ENCODE peak calls at places on chromosomes 6 and 20, in ten cellular contexts. P is mesenchymal stem cell, M is left ventricle myocardium inferior, G is heart left ventricle, Y is pancreas, E is cardiac muscle cell, V is ascending aorta, D is tibial artery, T is A549, S is right cardiac atrium. W is an unnamed sample. For H3K4me1, the result is how much of the 10 kb centered on the place peaks cover.

GRCh38 chr20:36920334-36920730 is 31.2 kb downstream of the SAMHD1 start:
- DNase-seq in Y (no peak), G (no peak), T (no peak), D (no peak), P (no peak), V (no peak), M (no peak), S (no peak), E (no peak), W (no peak)

GRCh38 chr6:136738178-136739057 is 53.9 kb downstream of the MAP3K5 start:
- DNase-seq in P (peak), Y (no peak), V (no peak), G (no peak), M (no peak), S (no peak), D (no peak), T (no peak), E (peak), W (no peak)

GRCh38 chr20:34703573-34704176 is 469 bp upstream of the TP53INP2 start:
- DNase-seq in Y (peak), M (no peak), V (no peak), P (peak), S (no peak), G (peak), T (no peak), D (no peak), E (peak), W (no peak)

GRCh38 chr20:61998343-61999121 is 67.1 kb downstream of the TAF4 start:
- DNase-seq in D (no peak), M (no peak), S (no peak), G (no peak), Y (no peak), E (no peak), V (no peak), T (no peak), P (no peak), W (no peak)

GRCh38 chr20:11432407-11432806 is 485.3 kb upstream of the BTBD3 start:
- DNase-seq in T (no peak), D (no peak), G (no peak), Y (no peak), V (no peak), S (no peak), P (peak), M (no peak), E (peak), W (no peak)

GRCh38 chr6:121748376-121748775 is 312.9 kb downstream of the GJA1 start:
- DNase-seq in P (peak), E (peak), D (no peak), V (no peak), G (no peak), Y (no peak), T (no peak), M (no peak), S (no peak), W (no peak)

GRCh38 chr6:33185190-33185589 is 7.1 kb downstream of the COL11A2 start:
- DNase-seq in D (no peak), P (no peak), E (no peak), M (no peak), Y (no peak), G (no peak), T (no peak), S (peak), V (no peak), W (no peak)

GRCh38 chr6:14910692-14911547 is 334.9 kb upstream of the JARID2 start:
- DNase-seq in T (no peak), S (peak), D (peak), P (peak), M (peak), Y (no peak), E (peak), G (peak), V (no peak), W (no peak)

GRCh38 chr6:137740967-137741761 is 125.9 kb upstream of the TNFAIP3 start:
- DNase-seq in Y (no peak), S (no peak), G (no peak), D (no peak), E (no peak), V (no peak), P (no peak), T (no peak), M (no peak), W (no peak)

GRCh38 chr6:41561931-41562632 is 15.9 kb downstream of the FOXP4 start:
- DNase-seq in S (no peak), E (no peak), V (no peak), T (no peak), Y (no peak), P (no peak), G (no peak), M (no peak), D (no peak), W (no peak)

GRCh38 chr6:33745558-33745957 is 1.1 kb downstream of the IP6K3 start:
- DNase-seq in E (no peak), Y (no peak), G (no peak), T (no peak), D (no peak), P (peak), M (no peak), S (no peak), V (no peak), W (no peak)

GRCh38 chr6:70398783-70399730 is 14.3 kb upstream of the FAM135A start:
- DNase-seq in S (no peak), T (peak), V (no peak), P (peak), E (peak), M (no peak), G (peak), Y (peak), D (no peak), W (no peak)

DNA sequence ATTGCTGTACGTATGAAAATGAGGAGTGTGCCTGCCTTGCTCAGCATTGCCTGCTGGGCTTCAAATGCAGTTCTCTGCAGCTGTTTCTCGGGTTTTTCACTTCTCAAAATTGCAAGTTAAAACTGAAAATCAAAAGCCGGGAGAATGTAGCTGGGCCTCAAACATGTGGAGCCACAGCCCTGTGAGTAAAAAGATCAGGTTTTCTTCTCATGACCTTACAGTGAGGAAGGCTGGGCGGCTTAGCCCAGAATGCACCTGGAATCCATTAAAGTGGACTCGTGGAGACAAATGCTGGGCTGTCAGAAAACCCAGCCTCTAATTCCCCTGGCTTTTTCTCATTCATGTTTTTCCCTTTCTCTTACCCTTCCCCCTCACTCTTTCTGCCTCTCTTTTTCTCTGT is 34.4 kb downstream of the DSE start:
- DNase-seq in P (no peak), Y (no peak), M (no peak), T (no peak), D (no peak), G (no peak), S (no peak), E (no peak), V (no peak), W (no peak)
- H3K4me3 ChIP-seq in P (no peak), Y (no peak), M (peak), T (no peak), D (no peak), G (no peak), S (no peak), E (no peak), V (peak), W (no peak)

GRCh38 chr6:90290991-90291390 is 5.7 kb downstream of the BACH2 start:
- DNase-seq in G (no peak), D (no peak), V (no peak), M (no peak), P (no peak), T (no peak), Y (no peak), E (no peak), S (no peak), W (no peak)

GRCh38 chr6:90294614-90294988 is 2.0 kb downstream of the BACH2 start:
- DNase-seq in G (no peak), Y (no peak), V (no peak), S (peak), M (no peak), T (no peak), E (no peak), D (no peak), P (peak), W (peak)

GRCh38 chr6:90294989-90295853 is 1.4 kb downstream of the BACH2 start:
- DNase-seq in G (peak), Y (peak), T (peak), E (peak), M (peak), D (peak), V (no peak), S (peak), P (peak), W (peak)

GRCh38 chr6:90294008-90294511 is 2.6 kb downstream of the BACH2 start:
- DNase-seq in E (no peak), V (no peak), T (no peak), D (no peak), S (no peak), G (no peak), P (no peak), Y (no peak), M (no peak), W (no peak)

DNA sequence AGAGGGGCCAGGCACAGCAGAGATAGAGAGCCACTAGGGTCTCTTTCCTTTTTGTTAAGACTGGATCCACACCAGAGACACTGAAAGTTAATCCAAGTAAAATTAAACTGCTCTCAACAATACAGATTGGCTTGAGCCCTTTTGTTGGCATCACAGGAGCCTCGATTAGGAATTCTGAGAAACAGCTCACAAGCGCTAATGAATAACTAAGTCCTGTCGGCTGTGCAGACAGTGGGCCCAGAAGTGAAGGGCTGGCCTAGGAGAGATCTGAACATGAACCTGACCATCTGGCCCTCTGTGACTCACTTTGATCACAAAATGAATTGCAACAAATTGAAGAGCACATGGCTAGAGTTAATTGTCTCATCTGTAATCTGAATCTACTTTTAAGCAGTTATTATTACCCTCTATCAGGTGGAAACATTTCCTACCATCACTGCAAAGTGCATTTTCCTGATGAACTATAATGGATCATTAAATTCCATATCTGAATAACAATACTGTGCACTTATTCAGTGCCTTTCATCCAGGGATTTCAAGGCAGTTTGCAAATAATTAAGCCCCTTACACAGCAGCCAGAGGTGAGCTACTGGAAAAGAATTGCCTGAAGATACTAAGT is 3.2 kb downstream of the BACH2 start:
- DNase-seq in T (no peak), D (no peak), S (no peak), G (no peak), V (no peak), Y (no peak), P (no peak), M (no peak), E (no peak), W (no peak)
- H3K4me1 ChIP-seq in T (under half), D (under half), S (under half), G (under half), V (under half), Y (under half), P (under half), M (under half), E (under half), W (under half)

DNA sequence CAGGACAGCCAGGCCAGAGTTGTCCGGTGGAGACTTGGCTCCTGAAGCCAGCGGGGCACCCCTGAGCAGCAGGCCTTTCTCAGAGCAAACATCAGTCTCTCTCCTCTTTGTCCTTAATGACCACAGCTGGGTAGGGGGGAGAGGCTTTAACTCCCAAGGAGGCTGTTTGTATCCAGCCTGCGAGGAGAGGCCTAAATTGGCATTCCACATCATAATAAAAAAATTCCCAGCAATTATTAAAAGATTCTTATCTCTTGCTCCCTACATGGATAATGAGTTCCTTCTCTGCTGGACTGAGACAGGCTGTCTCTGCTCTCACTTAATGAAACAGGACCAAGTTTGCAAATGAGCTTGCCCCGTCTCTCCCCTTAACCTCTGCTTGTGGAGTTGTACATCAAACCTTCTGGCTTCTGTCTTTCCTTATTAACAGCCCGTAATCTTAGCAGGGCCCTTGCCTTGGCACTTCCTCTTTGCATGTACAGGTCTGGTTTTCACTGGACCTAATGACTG is 838.2 kb downstream of the MAFB start:
- DNase-seq in S (no peak), P (no peak), V (no peak), E (no peak), T (no peak), Y (no peak), M (no peak), G (no peak), D (no peak), W (no peak)
- H3K27ac ChIP-seq in S (no peak), P (no peak), V (no peak), E (no peak), T (no peak), Y (no peak), M (no peak), G (no peak), D (no peak), W (no peak)

DNA sequence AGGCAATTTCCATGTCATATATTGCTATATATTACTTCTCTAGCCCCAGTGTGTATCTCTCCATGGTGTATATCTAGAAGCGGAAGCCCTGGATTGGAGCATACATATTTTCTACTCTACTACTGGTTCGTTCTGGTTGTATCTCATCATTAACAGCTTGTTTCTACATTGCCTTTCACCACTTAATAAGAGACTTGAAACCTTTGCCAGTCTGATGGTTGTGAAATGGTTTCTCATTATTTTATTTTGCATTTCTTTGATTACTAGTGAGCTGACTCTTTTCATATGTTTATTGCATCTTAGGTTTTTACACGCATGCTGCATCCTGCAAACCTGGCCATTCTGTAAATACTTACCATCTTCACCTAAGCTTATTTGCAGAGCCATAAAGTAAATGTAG is 3.6 kb downstream of the DSTN start:
- DNase-seq in S (no peak), D (no peak), T (no peak), Y (no peak), G (no peak), M (no peak), E (no peak), V (no peak), P (no peak), W (no peak)
- H3K4me3 ChIP-seq in S (peak), D (peak), T (no peak), Y (no peak), G (no peak), M (peak), E (no peak), V (peak), P (no peak), W (no peak)